ENCODE peak calls at places on chromosomes 16 and 17, in eight cellular contexts. C, H, K, B, X, P, G and M are unnamed samples. For H3K4me1 and H3K36me3, the result is how much of the 10 kb centered on the place peaks cover.

GRCh38 chr16:763386-763785 is 2.9 kb downstream of the MSLN start:
- DNase-seq in C (no peak), H (no peak), K (peak), B (no peak), X (no peak), P (no peak), G (no peak), M (no peak)

GRCh38 chr17:4879591-4879990 is 19.7 kb upstream of the C17orf107 start:
- DNase-seq in C (no peak), H (no peak), K (no peak), B (no peak), X (peak), P (no peak), G (no peak), M (no peak)

GRCh38 chr17:82636626-82637598 is 11.3 kb downstream of the WDR45B start:
- DNase-seq in C (no peak), H (no peak), K (no peak), B (peak), X (peak), P (no peak), G (no peak), M (no peak)

GRCh38 chr16:48272837-48273421 is 25.6 kb upstream of the ABCC11 start:
- DNase-seq in C (no peak), H (no peak), K (peak), B (no peak), X (no peak), P (no peak), G (no peak), M (no peak)

GRCh38 chr16:15642557-15643452 is at the start of gene MARF1:
- DNase-seq in C (peak), H (peak), K (peak), B (peak), X (peak), P (peak), G (peak), M (peak)

GRCh38 chr16:66874079-66874775 is 6.1 kb upstream of the PDP2 start:
- DNase-seq in C (no peak), H (no peak), K (no peak), B (no peak), X (no peak), P (peak), G (no peak), M (peak)

GRCh38 chr17:9360610-9361571 is 214.7 kb downstream of the STX8 start:
- DNase-seq in C (peak), H (peak), K (no peak), B (no peak), X (peak), P (no peak), G (no peak), M (no peak)

GRCh38 chr16:22189473-22190168 is 16.5 kb upstream of the EEF2K start:
- DNase-seq in C (peak), H (peak), K (peak), B (peak), X (peak), P (peak), G (no peak), M (no peak)

GRCh38 chr16:89369266-89369895 is 121.0 kb downstream of the ANKRD11 start:
- DNase-seq in C (no peak), H (no peak), K (no peak), B (no peak), X (no peak), P (no peak), G (no peak), M (peak)

GRCh38 chr17:77666881-77667395 is 291.6 kb upstream of the TNRC6C start:
- DNase-seq in C (peak), H (peak), K (no peak), B (no peak), X (no peak), P (peak), G (no peak), M (no peak)

GRCh38 chr17:13079010-13079409 is 61.2 kb upstream of the ELAC2 start:
- DNase-seq in C (no peak), H (no peak), K (no peak), B (no peak), X (no peak), P (no peak), G (no peak), M (no peak)

GRCh38 chr16:20624205-20624604 is 48.0 kb upstream of the ACSM2B start:
- DNase-seq in C (no peak), H (no peak), K (no peak), B (no peak), X (no peak), P (no peak), G (no peak), M (no peak)

GRCh38 chr16:23974223-23974622 is 138.4 kb downstream of the PRKCB start:
- DNase-seq in C (no peak), H (no peak), K (no peak), B (no peak), X (no peak), P (no peak), G (no peak), M (peak)

GRCh38 chr17:72150632-72151460 is 30.0 kb downstream of the SOX9 start:
- DNase-seq in C (no peak), H (no peak), K (no peak), B (no peak), X (no peak), P (no peak), G (no peak), M (peak)

GRCh38 chr17:59470624-59471297 is 94.6 kb upstream of the DHX40 start:
- DNase-seq in C (no peak), H (no peak), K (no peak), B (no peak), X (no peak), P (no peak), G (no peak), M (no peak)

GRCh38 chr16:51938861-51939260 is 608.1 kb downstream of the TOX3 start:
- DNase-seq in C (no peak), H (no peak), K (no peak), B (no peak), X (no peak), P (no peak), G (no peak), M (no peak)

GRCh38 chr17:50952889-50953288 is 86.7 kb upstream of the TOB1 start:
- DNase-seq in C (no peak), H (no peak), K (no peak), B (no peak), X (no peak), P (no peak), G (no peak), M (no peak)

GRCh38 chr16:68086336-68086821 is 1.2 kb downstream of the NFATC3 start:
- DNase-seq in C (no peak), H (no peak), K (no peak), B (no peak), X (no peak), P (no peak), G (no peak), M (no peak)
- H3K4me1 ChIP-seq in C (under half), H (under half), K (half or more), B (under half), X (under half), P (half or more), G (under half), M (under half)

GRCh38 chr17:17231621-17232302 is 5.2 kb downstream of the FLCN start:
- DNase-seq in C (no peak), H (peak), K (no peak), B (no peak), X (no peak), P (no peak), G (no peak), M (no peak)
- H3K36me3 ChIP-seq in C (under half), H (under half), K (half or more), B (under half), X (under half), P (under half), G (half or more), M (half or more)

DNA sequence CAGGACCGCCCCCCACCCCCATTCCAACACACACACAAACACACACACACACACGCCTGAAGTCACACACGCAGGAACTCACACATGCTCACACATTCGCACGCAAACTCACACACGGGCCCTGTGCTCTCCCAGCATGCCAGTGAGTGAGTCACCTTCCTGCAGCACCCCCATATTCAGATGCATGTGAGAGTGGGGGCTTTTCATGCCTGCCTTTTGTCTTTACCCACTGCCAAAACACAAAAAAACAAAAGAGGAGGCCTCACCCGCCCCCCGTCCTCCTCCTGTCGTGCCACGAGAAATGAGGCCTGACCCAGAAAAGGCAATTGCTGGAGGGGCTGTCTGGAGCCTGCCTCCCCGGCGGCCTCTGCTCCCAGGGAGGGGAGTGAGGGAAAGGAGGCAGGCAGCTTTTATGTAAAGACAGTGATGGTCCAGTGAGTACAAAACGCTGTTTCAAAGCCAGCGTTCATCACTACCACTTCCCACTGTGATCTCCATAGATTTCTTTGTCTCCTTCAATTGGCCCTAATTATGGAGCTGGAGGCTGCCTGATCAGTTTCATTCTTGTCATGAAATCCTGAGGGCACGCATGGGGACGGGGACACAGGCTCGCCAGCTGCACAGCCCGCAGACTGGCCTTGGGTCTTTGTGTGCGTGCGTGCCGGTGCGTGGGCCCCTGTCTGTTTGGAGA is 29.5 kb upstream of the GSE1 start:
- DNase-seq in C (no peak), H (no peak), K (no peak), B (no peak), X (no peak), P (no peak), G (no peak), M (no peak)
- H3K4me1 ChIP-seq in C (under half), H (half or more), K (under half), B (under half), X (under half), P (under half), G (half or more), M (under half)

DNA sequence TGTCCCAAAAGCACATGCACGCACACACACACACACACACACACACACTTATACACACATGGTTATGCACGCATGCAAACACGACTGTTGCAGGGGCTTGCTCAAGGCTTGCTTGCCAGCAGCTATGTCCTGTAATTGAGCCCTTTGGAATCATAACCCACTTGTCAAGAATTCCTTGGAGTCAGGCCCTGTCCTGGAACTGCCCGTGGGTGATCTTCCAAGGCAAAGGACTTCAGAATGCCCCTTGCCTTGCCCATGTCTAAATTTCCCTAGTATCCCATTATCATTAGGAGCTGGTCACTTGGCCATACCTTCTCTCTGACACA is 128.6 kb downstream of the ASIC2 start:
- DNase-seq in C (no peak), H (no peak), K (no peak), B (no peak), X (no peak), P (no peak), G (no peak), M (no peak)
- H3K36me3 ChIP-seq in C (under half), H (under half), K (under half), B (under half), X (under half), P (under half), G (under half), M (under half)

GRCh38 chr16:57475711-57476339 is 10.5 kb downstream of the DOK4 start:
- DNase-seq in C (no peak), H (peak), K (no peak), B (no peak), X (no peak), P (peak), G (peak), M (peak)
- H3K4me1 ChIP-seq in C (under half), H (under half), K (under half), B (under half), X (half or more), P (under half), G (under half), M (under half)

GRCh38 chr17:81197831-81198490 is 24.8 kb downstream of the CEP131 start:
- DNase-seq in C (no peak), H (no peak), K (no peak), B (no peak), X (no peak), P (no peak), G (no peak), M (no peak)
- H3K36me3 ChIP-seq in C (under half), H (under half), K (under half), B (under half), X (under half), P (under half), G (under half), M (under half)

DNA sequence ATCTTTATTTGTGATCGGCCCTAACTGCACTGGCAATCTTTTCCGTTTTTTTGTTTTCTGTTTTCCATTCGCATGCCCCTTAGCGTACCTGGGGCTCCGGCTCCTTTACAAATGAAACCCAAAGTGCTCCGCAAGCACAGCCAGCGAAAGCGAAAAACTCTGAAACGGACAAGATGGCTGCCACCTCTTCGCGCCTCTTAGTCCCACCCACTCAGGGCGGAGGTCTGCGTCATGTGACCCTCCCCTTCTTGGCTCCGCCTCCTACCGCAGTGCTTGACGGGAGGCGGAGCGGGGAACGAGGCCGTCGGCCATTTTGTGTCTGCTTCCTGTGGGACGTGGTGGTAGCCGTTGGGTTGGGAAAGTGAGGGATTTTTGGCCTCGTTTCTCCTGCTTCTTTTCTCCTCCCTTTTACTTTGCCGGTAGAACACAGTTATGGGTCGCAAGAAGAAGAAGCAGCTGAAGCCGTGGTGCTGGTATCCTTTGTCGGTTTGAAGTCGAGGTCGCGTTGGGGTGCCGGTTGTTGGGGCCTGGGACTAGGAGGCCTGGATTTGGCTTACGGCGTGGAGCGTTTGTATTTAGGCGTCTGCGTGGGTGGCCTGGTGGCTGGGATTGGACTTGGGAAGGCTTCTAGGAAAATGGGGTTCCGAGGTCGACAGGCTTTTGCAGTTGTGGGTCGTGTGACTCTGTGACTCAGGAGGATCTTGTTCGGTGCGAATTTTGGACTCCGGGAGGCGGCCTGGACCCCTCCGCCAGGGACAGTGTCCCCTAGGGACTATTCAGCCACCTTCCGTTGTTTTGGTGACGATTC is at the start of gene ZNF207:
- DNase-seq in C (peak), H (peak), K (peak), B (peak), X (peak), P (peak), G (peak), M (peak)
- H3K4me1 ChIP-seq in C (under half), H (under half), K (under half), B (under half), X (under half), P (under half), G (under half), M (under half)

GRCh38 chr17:28880572-28880945 is 17.0 kb downstream of the FLOT2 start:
- DNase-seq in C (no peak), H (no peak), K (no peak), B (no peak), X (no peak), P (no peak), G (no peak), M (no peak)
- H3K36me3 ChIP-seq in C (under half), H (under half), K (half or more), B (under half), X (under half), P (half or more), G (half or more), M (under half)

GRCh38 chr16:27363797-27364196 is 38.2 kb upstream of the IL21R start:
- DNase-seq in C (peak), H (peak), K (no peak), B (peak), X (peak), P (no peak), G (no peak), M (no peak)

GRCh38 chr16:27363246-27363632 is 38.7 kb upstream of the IL21R start:
- DNase-seq in C (no peak), H (no peak), K (no peak), B (no peak), X (no peak), P (no peak), G (no peak), M (no peak)

GRCh38 chr16:27365142-27366089 is 36.6 kb upstream of the IL21R start:
- DNase-seq in C (no peak), H (no peak), K (no peak), B (no peak), X (peak), P (no peak), G (no peak), M (no peak)

GRCh38 chr16:27362570-27363245 is 39.3 kb upstream of the IL21R start:
- DNase-seq in C (no peak), H (no peak), K (no peak), B (no peak), X (no peak), P (no peak), G (no peak), M (no peak)

DNA sequence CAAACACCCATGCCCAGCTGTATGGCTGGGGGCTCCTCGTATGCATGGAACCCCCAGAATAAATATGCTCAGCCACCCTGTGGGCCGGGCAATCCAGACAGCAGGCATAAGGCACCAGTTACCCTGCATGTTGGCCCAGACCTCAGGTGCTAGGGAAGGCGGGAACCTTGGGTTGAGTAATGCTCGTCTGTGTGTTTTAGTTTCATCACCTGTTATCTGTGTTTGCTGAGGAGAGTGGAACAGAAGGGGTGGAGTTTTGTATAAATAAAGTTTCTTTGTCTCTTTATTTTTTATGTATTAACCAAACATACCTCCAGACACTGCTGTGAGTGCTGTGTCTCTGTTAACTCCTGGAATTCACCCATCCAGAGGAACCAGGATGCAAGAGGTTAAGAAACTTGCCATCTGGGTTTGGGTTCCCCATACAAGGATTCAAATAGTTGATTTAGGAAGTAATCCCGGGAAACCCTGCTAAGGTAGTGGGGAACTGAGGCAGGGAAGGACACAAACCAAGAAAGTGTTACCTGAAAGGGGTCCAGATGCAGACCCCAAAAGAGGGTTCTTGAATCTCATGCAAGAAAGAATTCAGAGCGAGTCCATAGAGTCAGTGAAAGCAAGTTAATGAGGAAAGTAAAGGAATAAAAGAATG is 37.4 kb upstream of the IL21R start:
- DNase-seq in C (peak), H (peak), K (no peak), B (peak), X (peak), P (no peak), G (no peak), M (no peak)
- H3K4me1 ChIP-seq in C (under half), H (under half), K (under half), B (under half), X (under half), P (under half), G (under half), M (under half)